ENCODE peak calls at places on chromosome 9, in seven cellular contexts. G, X, K, M, I, S and H are unnamed samples.

GRCh38 chr9:38700695-38701094 is 19.2 kb downstream of the FAM240B start:
- DNase-seq in K (no peak), I (no peak), S (no peak), G (no peak), M (peak), X (no peak), H (no peak)

GRCh38 chr9:131276107-131276888 is at the start of gene FAM78A:
- DNase-seq in G (peak), S (no peak), M (no peak), K (peak), X (no peak), I (peak), H (peak)

GRCh38 chr9:123928471-123929176 is 1.3 kb downstream of the DENND1A start:
- DNase-seq in M (peak), X (no peak), G (peak), S (no peak), I (no peak), K (no peak), H (peak)

GRCh38 chr9:128371622-128372117 is 496 bp downstream of the URM1 start:
- DNase-seq in M (no peak), I (no peak), X (no peak), S (no peak), K (no peak), G (no peak), H (no peak)

GRCh38 chr9:121302786-121303185 is 34.8 kb downstream of the GSN start:
- DNase-seq in M (no peak), I (no peak), S (no peak), K (peak), X (no peak), G (no peak), H (no peak)

GRCh38 chr9:83707518-83707767 is 315 bp downstream of the UBQLN1 start:
- DNase-seq in X (no peak), S (peak), M (no peak), I (no peak), K (no peak), G (no peak), H (no peak)

GRCh38 chr9:4803670-4804530 is 11.2 kb downstream of the RCL1 start:
- DNase-seq in K (no peak), M (no peak), G (peak), I (no peak), X (no peak), S (no peak), H (no peak)

GRCh38 chr9:79308012-79308411 is 263.8 kb upstream of the TLE4 start:
- DNase-seq in X (no peak), G (no peak), K (no peak), I (no peak), M (no peak), S (no peak), H (no peak)

GRCh38 chr9:3969846-3970245 is 330.0 kb downstream of the GLIS3 start:
- DNase-seq in S (no peak), X (no peak), K (no peak), I (no peak), G (no peak), M (no peak), H (no peak)

GRCh38 chr9:133972041-133972970 is 19.8 kb downstream of the VAV2 start:
- DNase-seq in I (no peak), S (no peak), X (no peak), K (peak), M (no peak), G (no peak), H (no peak)

GRCh38 chr9:71975833-71976232 is 64.4 kb downstream of the C9orf85 start:
- DNase-seq in X (no peak), G (no peak), M (no peak), I (no peak), K (no peak), S (no peak), H (no peak)
- TF ChIP-seq CTCF in X (peak), G (no peak), M (no peak), I (peak), K (no peak), S (peak), H (peak)

GRCh38 chr9:89795555-89796195 is 190.9 kb downstream of the GADD45G start:
- DNase-seq in X (no peak), S (no peak), M (no peak), K (no peak), I (no peak), G (no peak), H (no peak)
- TF ChIP-seq CTCF in X (no peak), S (no peak), M (no peak), K (no peak), I (no peak), G (no peak), H (no peak)

GRCh38 chr9:93827545-93828330 is 127.4 kb downstream of the BARX1 start:
- DNase-seq in S (no peak), M (peak), I (no peak), G (peak), K (peak), X (peak), H (peak)
- TF ChIP-seq CTCF in S (peak), M (peak), I (peak), G (no peak), K (peak), X (peak), H (peak)

DNA sequence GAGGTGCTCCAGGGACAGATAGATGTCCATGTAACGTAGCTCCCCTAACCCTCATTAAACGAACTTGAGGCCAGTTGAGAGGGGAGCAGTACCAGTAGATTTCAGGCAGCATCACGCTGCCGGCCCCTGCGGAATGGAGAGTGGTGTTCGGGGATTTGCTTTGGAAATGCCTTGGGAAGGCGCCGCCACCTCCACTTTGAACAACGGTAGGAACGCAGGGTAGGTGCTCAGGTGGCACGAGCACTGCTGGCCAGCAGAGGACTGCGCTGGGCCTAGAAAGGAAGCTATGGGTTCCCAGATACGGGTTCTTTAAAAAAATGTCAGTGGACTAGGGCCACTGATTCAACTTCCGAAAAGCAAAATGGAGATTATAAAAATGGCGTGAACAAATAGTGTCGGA is 271.8 kb downstream of the FANCC start:
- DNase-seq in G (no peak), M (no peak), K (no peak), S (no peak), X (no peak), I (no peak), H (no peak)
- TF ChIP-seq CTCF in G (no peak), M (no peak), K (no peak), S (no peak), X (no peak), I (no peak), H (no peak)

GRCh38 chr9:87167161-87167560 is 219.9 kb upstream of the GAS1 start:
- DNase-seq in G (no peak), K (no peak), M (no peak), I (no peak), X (no peak), S (no peak), H (no peak)
- TF ChIP-seq CTCF in G (no peak), K (no peak), M (no peak), I (no peak), X (no peak), S (no peak), H (no peak)

GRCh38 chr9:27198175-27198574 is 89.2 kb downstream of the TEK start:
- DNase-seq in K (no peak), X (no peak), G (no peak), M (no peak), S (no peak), I (no peak), H (no peak)
- TF ChIP-seq CTCF in K (no peak), X (no peak), G (no peak), M (no peak), S (no peak), I (peak), H (no peak)

DNA sequence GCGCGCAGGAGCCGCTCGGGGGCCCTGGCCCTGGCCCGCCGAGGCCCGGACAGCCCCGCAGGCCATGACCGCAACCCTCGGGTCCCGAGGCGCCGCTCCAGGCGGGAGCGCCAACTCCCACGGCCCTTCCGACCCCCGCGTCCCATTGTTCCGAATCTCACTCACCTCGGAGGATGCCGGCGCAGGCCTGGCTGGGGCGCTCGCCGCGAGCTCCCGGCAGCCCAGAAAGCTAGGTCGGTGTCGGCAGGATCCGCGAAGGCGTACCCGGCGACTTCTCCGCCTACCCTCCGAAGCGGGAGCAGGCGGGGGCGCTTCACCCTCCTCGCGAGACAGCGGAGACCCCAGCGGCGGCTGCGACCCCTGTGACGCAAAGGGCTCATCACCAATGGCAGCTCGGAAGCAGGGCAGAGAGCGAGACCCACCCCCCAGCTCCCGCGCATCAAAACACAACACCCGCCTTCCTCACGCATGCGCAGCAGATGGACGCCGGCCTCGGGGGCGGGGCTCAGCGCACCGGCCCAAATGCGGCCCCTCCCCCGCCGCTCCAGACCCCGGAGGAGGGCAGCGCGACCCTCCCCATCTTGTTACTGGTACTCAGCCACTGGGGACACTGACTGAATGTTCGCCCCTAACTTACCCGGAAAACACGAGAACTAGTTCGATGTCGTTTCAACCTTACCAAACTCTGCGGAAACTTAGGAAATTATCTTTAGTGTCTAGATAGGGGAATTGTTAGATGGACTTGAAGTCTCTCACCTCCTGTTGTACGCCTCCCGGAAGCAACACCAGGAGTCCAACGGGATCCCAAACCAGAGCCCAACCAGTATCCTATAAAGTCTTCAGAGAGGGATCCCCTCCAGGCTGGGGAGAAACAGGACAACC is 1.3 kb upstream of the SMIM27 start:
- DNase-seq in X (peak), G (peak), S (peak), M (peak), I (peak), K (peak), H (peak)
- TF ChIP-seq CTCF in X (no peak), G (no peak), S (no peak), M (no peak), I (peak), K (no peak), H (peak)

GRCh38 chr9:12699529-12699928 is 6.3 kb downstream of the TYRP1 start:
- DNase-seq in S (no peak), X (no peak), K (no peak), M (peak), G (no peak), I (no peak), H (peak)
- TF ChIP-seq CTCF in S (no peak), X (no peak), K (peak), M (peak), G (no peak), I (peak), H (peak)

GRCh38 chr9:69745716-69746538 is 13.9 kb downstream of the PTAR1 start:
- DNase-seq in G (no peak), K (no peak), X (no peak), I (no peak), M (peak), S (no peak), H (no peak)
- TF ChIP-seq CTCF in G (no peak), K (no peak), X (peak), I (peak), M (peak), S (no peak), H (peak)